ENCODE peak calls at places on chromosomes 16 and 17, in four cellular contexts. B, O, Y and D are unnamed samples.
A peak's percentile ranks its signal among the peaks of the same experiment; 100 is the strongest.

GRCh38 chr17:12070561-12070960 is 49.9 kb downstream of the MAP2K4 start:
- DNase-seq in B (no peak), O (no peak), Y (peak; percentile 71), D (no peak)

GRCh38 chr17:56598471-56598870 is 5.0 kb downstream of the NOG start:
- DNase-seq in B (no peak), O (no peak), Y (no peak), D (no peak)

GRCh38 chr17:5638596-5638995 is 54.3 kb upstream of the NLRP1 start:
- DNase-seq in B (no peak), O (no peak), Y (no peak), D (no peak)

GRCh38 chr16:54072237-54072636 is 214.3 kb downstream of the IRX3 start:
- DNase-seq in B (no peak), O (no peak), Y (no peak), D (no peak)

GRCh38 chr16:88762941-88763340 is 22.1 kb downstream of the PIEZO1 start:
- DNase-seq in B (no peak), O (no peak), Y (no peak), D (no peak)

GRCh38 chr16:89574681-89575246 is 794 bp upstream of the CPNE7 start:
- DNase-seq in B (no peak), O (no peak), Y (peak; percentile 84), D (peak; percentile 11)

GRCh38 chr17:38730526-38731379 is 612 bp downstream of the CISD3 start:
- DNase-seq in B (peak; percentile 78), O (no peak), Y (peak; percentile 70), D (peak; percentile 89)

GRCh38 chr16:52545544-52546262 is 1.2 kb downstream of the TOX3 start:
- DNase-seq in B (no peak), O (no peak), Y (no peak), D (peak; percentile 23)

GRCh38 chr16:12096828-12097522 is 120.4 kb downstream of the SNX29 start:
- DNase-seq in B (no peak), O (no peak), Y (no peak), D (no peak)

GRCh38 chr16:12100124-12100647 is 123.7 kb downstream of the SNX29 start:
- DNase-seq in B (no peak), O (no peak), Y (no peak), D (no peak)

GRCh38 chr16:12097523-12098428 is 121.2 kb downstream of the SNX29 start:
- DNase-seq in B (peak; percentile 31), O (no peak), Y (peak; percentile 64), D (no peak)

GRCh38 chr16:12099451-12100123 is 123.1 kb downstream of the SNX29 start:
- DNase-seq in B (no peak), O (no peak), Y (no peak), D (no peak)

DNA sequence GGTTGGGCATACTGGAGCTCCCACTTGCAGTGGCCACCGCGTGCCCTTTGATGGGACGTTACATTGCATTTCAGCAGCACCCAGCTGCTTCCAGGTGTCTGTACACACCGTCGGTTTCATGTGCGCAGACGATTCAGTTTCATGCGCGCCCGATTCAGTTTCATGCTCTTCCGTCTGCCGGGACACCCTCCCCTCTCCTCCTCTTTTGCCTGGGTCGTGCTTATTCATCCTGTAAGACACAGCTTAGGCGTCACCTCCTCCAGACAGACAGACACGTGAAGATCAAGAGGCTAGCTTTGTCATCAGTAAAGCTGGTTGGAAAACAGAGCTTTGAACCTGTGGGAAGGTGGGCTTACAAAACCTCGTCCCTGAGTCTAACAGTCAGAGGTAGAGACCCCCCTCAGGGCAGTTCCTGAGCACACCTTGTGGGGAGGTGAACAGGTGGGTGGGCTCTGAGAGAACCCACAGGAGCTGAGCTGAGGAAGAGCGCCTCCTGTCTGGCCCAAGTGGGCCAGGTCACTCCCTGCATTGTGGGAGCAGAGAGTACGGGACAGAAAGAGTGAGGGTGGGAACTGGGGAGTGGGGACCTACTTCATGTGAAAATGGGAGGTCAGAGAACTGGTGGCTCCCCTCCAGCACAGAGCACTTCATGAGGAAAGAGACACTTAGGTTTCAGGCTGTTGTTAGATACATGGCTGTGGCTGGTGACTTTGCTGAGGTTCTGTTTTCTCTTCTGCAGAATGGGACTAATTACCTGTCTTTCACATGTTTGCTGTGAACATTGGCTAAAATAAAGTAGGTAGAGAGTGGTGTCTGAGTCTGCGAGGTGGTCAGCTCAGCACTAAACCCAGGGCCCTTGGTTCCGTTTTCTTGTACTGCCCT is 122.1 kb downstream of the SNX29 start:
- DNase-seq in B (no peak), O (no peak), Y (no peak), D (no peak)
- TF ChIP-seq CTCF in B (no peak), O (no peak), Y (no peak), D (no peak)

GRCh38 chr17:78387982-78388941 is 9.8 kb downstream of the PGS1 start:
- DNase-seq in B (peak; percentile 74), O (no peak), Y (peak; percentile 68), D (no peak)
- H3K4me1 ChIP-seq in B (no peaks in the 10 kb centered on the region), O (peaks cover 95% of the 10 kb centered on the region), Y (peaks cover 12% of the 10 kb centered on the region), D (no peaks in the 10 kb centered on the region)

GRCh38 chr16:3470723-3471122 is 24.6 kb downstream of the C16orf90 start:
- DNase-seq in B (no peak), O (no peak), Y (no peak), D (no peak)

GRCh38 chr16:3472878-3473595 is 22.3 kb downstream of the C16orf90 start:
- DNase-seq in B (no peak), O (no peak), Y (no peak), D (no peak)

GRCh38 chr16:3469736-3470135 is 25.6 kb downstream of the C16orf90 start:
- DNase-seq in B (no peak), O (no peak), Y (no peak), D (no peak)

GRCh38 chr16:3474136-3474779 is 21.0 kb downstream of the C16orf90 start:
- DNase-seq in B (no peak), O (no peak), Y (no peak), D (no peak)

DNA sequence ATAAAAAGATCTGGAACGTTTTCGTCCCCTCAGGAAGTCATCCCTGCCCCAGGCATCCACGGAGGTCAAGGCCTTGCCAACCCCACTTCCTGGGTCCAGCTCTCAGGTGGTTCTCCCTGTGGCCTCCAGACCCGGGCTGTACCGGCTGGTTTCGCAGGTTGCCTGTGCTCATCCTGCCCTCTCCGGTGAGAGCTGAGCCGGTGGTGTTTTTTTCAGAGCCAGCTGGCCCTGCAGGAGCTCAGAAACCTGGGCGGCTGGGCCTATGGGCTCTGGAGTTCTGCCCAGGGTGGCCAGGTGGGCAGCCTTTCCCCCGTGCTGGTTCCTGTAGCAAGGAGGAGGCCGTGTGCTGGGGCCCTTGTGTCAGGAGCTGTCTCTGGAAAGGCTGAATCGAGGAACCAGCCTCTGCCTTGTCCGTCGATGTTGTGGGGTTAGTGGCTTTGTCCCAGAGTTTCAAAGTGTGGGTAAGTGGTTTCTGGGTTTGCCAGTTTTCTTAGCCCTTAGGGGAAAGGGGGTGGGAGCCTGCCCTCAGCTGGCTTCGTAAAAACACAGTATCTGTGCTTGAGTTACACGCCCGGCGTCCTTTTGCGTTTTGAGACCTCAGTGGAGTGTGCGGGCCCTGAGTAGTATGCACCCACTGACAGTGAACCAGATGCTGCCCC is 23.6 kb downstream of the C16orf90 start:
- DNase-seq in B (no peak), O (no peak), Y (no peak), D (no peak)
- TF ChIP-seq CTCF in B (no peak), O (no peak), Y (no peak), D (no peak)

GRCh38 chr17:81900181-81900820 is 1.7 kb upstream of the NPB start:
- DNase-seq in B (no peak), O (no peak), Y (no peak), D (no peak)

GRCh38 chr17:81901167-81902022 is 643 bp upstream of the NPB start:
- DNase-seq in B (no peak), O (no peak), Y (no peak), D (no peak)

GRCh38 chr17:81898029-81898866 is 3.8 kb upstream of the NPB start:
- DNase-seq in B (no peak), O (no peak), Y (peak; percentile 43), D (peak; percentile 49)

GRCh38 chr17:81898885-81899284 is 3.2 kb upstream of the NPB start:
- DNase-seq in B (no peak), O (no peak), Y (no peak), D (no peak)

DNA sequence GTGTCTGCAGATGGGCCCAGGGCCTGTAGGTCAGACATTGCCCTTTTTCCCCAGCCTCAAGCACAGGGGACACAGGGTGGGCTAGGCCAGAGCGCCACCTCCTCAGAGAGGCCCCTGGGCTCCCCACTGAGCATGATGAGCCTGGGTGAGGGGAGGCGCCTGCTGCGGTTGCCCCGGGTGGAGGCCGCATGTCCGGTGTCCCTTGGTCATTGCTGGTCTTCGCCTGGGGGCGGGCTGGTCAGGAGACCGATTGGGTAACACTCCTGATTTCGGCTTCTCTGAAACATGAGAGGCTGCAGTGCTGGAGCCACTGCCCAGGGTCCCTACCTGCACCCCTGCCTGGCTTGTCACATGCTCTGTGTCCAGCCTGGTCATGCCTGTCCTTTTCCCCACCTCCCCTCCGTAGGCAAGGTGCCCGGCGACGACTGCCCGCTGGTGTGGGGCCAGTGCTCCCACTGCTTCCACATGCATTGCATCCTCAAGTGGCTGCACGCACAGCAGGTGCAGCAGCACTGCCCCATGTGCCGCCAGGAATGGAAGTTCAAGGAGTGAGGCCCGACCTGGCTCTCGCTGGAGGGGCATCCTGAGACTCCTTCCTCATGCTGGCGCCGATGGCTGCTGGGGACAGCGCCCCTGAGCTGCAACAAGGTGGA is 2.4 kb upstream of the NPB start:
- DNase-seq in B (no peak), O (no peak), Y (no peak), D (no peak)
- H3K4me1 ChIP-seq in B (no peaks in the 10 kb centered on the region), O (peaks cover 43% of the 10 kb centered on the region), Y (no peaks in the 10 kb centered on the region), D (peaks cover 18% of the 10 kb centered on the region)

GRCh38 chr17:3448059-3448630 is 14.5 kb upstream of the OR1E2 start:
- DNase-seq in B (no peak), O (no peak), Y (peak; percentile 12), D (no peak)

DNA sequence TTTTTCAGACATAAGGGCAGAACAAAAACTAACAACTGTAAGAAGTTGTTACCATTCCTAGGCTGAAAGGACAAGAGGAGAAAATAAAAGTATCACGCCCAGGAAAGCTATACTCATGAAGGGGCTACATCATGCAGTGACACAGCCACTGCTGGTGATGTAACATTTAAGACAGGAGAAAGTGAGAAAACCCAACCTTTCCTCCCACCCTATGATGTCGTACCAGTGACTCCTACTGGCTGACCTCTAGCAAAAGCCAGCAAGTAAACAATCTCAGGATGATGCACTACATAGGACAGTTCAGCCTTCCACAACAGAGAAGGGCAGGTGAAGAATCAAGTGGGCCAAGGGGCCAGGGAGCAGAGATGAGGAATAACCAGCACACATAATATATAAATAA is 14.0 kb upstream of the OR1E2 start:
- DNase-seq in B (no peak), O (no peak), Y (peak; percentile 2), D (no peak)
- TF ChIP-seq CTCF in B (no peak), O (no peak), Y (no peak), D (peak; percentile 32)

GRCh38 chr16:50282955-50283631 is 16.7 kb downstream of the ADCY7 start:
- DNase-seq in B (no peak), O (no peak), Y (no peak), D (no peak)
- H3K4me1 ChIP-seq in B (no peaks in the 10 kb centered on the region), O (peaks cover 68% of the 10 kb centered on the region), Y (no peaks in the 10 kb centered on the region), D (peaks cover 10% of the 10 kb centered on the region)

GRCh38 chr17:177762-178161 is 3.7 kb downstream of the DOC2B start:
- DNase-seq in B (no peak), O (no peak), Y (no peak), D (no peak)
- TF ChIP-seq CTCF in B (no peak), O (no peak), Y (no peak), D (no peak)